ENCODE peak calls at places on chromosomes 1 and 21, in four cellular contexts. V, C, H and U are unnamed samples.

GRCh38 chr1:228860911-228861829 is 125.9 kb downstream of the RHOU start:
- DNase-seq in C (no peak), V (peak), H (no peak), U (no peak)

GRCh38 chr1:15430787-15431570 is 7.3 kb upstream of the CTRC start:
- DNase-seq in H (peak), C (peak), V (peak), U (no peak)

GRCh38 chr1:19305880-19306279 is 6.1 kb downstream of the AKR7A2 start:
- DNase-seq in V (no peak), C (no peak), H (no peak), U (no peak)

GRCh38 chr1:227729881-227730629 is 5.0 kb downstream of the JMJD4 start:
- DNase-seq in C (peak), H (peak), V (no peak), U (no peak)

GRCh38 chr1:22064751-22065402 is 12.4 kb downstream of the CDC42 start:
- DNase-seq in H (no peak), C (no peak), V (no peak), U (no peak)

GRCh38 chr1:108609483-108610066 is 49.7 kb downstream of the EEIG2 start:
- DNase-seq in C (no peak), V (no peak), H (no peak), U (no peak)

GRCh38 chr1:11051781-11052510 is 4.9 kb upstream of the MASP2 start:
- DNase-seq in V (no peak), H (no peak), C (no peak), U (no peak)

GRCh38 chr1:71490432-71490831 is 409.6 kb upstream of the ZRANB2 start:
- DNase-seq in V (no peak), H (no peak), C (no peak), U (no peak)

GRCh38 chr1:231807498-231807897 is 180.9 kb downstream of the DISC1 start:
- DNase-seq in V (no peak), C (no peak), H (no peak), U (peak)

GRCh38 chr1:62437273-62437945 is 560 bp downstream of the USP1 start:
- DNase-seq in V (peak), C (peak), H (no peak), U (no peak)

GRCh38 chr1:3014041-3014440 is 7.2 kb upstream of the ACTRT2 start:
- DNase-seq in V (no peak), H (no peak), C (no peak), U (no peak)

GRCh38 chr21:33088384-33088783 is 18.4 kb downstream of the OLIG1 start:
- DNase-seq in V (no peak), C (no peak), H (no peak), U (no peak)

GRCh38 chr1:207058878-207059867 is 6.1 kb downstream of the PFKFB2 start:
- DNase-seq in C (no peak), H (peak), V (no peak), U (no peak)

GRCh38 chr1:13699510-13699909 is 478 bp upstream of the PRDM2 start:
- DNase-seq in C (no peak), H (peak), V (no peak), U (no peak)

GRCh38 chr1:8745749-8746390 is 71.6 kb downstream of the RERE start:
- DNase-seq in C (no peak), H (no peak), V (no peak), U (no peak)

GRCh38 chr1:55836086-55836485 is 620.9 kb upstream of the USP24 start:
- DNase-seq in H (no peak), C (no peak), V (no peak), U (no peak)

GRCh38 chr1:55827350-55827749 is 612.2 kb upstream of the USP24 start:
- DNase-seq in H (no peak), C (no peak), V (no peak), U (no peak)

GRCh38 chr1:55833452-55834160 is 618.4 kb upstream of the USP24 start:
- DNase-seq in V (no peak), C (no peak), H (no peak), U (no peak)

GRCh38 chr1:55828031-55828430 is 612.9 kb upstream of the USP24 start:
- DNase-seq in V (no peak), C (no peak), H (no peak), U (no peak)

DNA sequence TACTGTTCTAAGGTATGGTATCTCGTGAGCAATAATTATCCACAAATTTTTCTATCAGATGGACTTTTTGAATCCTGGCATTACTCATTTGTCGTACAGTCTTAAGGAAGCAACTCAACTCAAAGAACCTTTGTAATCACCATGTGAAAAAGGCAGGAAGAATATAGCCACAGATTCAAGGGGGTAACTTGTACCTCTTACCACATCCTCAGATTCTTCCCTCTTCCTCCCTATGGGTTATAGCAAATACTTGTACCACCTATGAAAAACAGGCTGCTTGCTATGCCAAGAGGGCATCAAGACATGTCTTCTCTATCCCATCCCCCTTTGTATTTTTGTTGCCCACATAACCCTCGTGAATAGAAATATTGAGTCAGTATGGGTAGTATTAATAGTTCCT is 616.6 kb upstream of the USP24 start:
- DNase-seq in V (no peak), C (no peak), H (no peak), U (no peak)
- TF ChIP-seq CTCF in V (no peak), C (no peak), H (no peak), U (no peak)

GRCh38 chr1:48572134-48572533 is 100.1 kb upstream of the SPATA6 start:
- DNase-seq in C (no peak), H (no peak), V (no peak), U (no peak)

GRCh38 chr1:48568501-48568900 is 96.5 kb upstream of the SPATA6 start:
- DNase-seq in C (no peak), H (no peak), V (no peak), U (no peak)

GRCh38 chr1:48576565-48576964 is 104.6 kb upstream of the SPATA6 start:
- DNase-seq in C (no peak), H (no peak), V (no peak), U (no peak)

GRCh38 chr1:48571303-48571987 is 99.4 kb upstream of the SPATA6 start:
- DNase-seq in H (no peak), V (no peak), C (no peak), U (no peak)

DNA sequence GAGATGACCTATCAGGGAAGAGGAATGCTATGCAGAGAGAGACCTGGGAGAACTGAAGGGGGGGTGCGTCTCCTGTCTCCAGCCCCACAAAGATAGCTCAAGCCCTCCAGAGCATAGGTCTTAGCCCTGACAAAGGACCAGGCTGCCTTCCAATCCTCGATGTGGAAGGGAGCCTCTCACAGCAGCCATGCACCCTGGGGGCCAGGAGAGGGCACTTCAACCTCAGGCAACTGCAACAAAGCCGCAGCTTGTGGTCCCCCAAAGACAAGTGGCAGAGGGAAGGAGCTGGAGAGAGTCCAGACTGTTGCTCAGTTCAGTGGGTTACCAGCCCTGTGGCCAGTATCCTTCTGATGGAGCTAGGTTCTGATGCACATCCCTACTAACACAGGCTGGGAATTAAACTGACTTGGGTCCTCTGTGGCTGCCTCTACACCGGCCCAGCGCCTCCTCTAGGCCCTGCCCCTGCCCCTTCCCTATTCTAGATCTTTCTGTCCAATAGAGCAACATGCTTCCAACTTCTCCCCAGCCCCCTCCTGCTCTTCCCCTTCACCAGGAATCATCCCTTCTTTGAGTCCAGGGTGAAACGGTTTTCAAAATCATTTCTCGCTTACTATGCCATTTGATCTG is 100.7 kb upstream of the SPATA6 start:
- DNase-seq in V (peak), H (peak), C (peak), U (no peak)
- TF ChIP-seq CTCF in V (peak), H (peak), C (peak), U (peak)

DNA sequence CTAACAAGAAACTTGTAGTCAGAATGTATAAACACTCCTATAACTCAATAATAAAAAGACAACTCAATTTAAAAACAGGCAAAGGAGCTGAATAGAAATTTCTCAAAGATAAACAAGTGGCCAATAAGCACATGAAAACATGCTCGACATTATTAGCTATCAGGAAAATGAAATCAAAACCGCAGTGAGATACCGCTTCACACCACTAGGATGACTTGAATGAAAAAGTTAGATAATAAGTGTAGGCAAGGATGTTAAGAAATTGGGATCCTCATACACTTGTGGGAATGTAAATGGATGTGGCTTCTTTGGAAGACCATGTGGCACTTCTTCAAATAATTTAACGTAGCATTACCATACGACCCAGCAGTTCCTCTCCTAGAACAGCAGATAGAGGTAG is 8.9 kb downstream of the RALGPS2 start:
- DNase-seq in V (no peak), H (no peak), C (no peak), U (no peak)
- TF ChIP-seq CTCF in V (peak), H (peak), C (peak), U (no peak)

GRCh38 chr1:89736937-89737733 is 83.7 kb upstream of the LRRC8D start:
- DNase-seq in H (no peak), V (no peak), C (no peak), U (no peak)

GRCh38 chr1:89735449-89735848 is 85.4 kb upstream of the LRRC8D start:
- DNase-seq in H (no peak), V (no peak), C (no peak), U (peak)

GRCh38 chr1:89739844-89740216 is 81.0 kb upstream of the LRRC8D start:
- DNase-seq in H (no peak), C (no peak), V (no peak), U (no peak)

GRCh38 chr1:89739013-89739843 is 81.6 kb upstream of the LRRC8D start:
- DNase-seq in C (no peak), H (no peak), V (no peak), U (no peak)

DNA sequence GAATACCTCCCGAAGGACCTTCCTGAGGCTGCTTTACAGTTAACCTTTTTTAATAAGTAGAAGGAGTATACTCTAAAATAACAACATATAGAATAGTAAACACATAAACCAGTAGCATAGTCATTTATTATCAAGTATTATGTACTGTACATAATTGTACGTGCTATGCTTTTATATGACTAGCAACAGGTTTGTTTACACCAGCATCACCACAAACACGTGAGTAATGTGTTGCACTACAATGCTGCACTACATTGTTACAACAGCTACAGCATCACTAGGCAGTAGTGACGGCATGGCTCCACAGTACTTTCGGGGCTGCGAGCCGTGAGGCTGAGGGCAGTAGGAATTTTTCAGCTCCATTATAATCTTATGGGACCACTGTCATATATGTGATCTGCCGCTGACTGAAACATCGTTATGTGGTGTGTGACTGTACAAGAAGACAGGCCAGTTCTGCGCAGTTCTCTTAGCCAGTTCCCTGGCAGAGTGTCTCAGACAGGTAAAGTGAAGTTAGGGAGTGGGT is 82.8 kb upstream of the LRRC8D start:
- DNase-seq in C (no peak), V (no peak), H (no peak), U (no peak)
- TF ChIP-seq CTCF in C (no peak), V (no peak), H (no peak), U (no peak)

GRCh38 chr1:53682881-53683280 is 56.1 kb downstream of the GLIS1 start:
- DNase-seq in C (no peak), H (no peak), V (no peak), U (no peak)

GRCh38 chr1:53682369-53682685 is 56.6 kb downstream of the GLIS1 start:
- DNase-seq in H (no peak), V (no peak), C (no peak), U (no peak)

GRCh38 chr1:53684741-53685140 is 54.2 kb downstream of the GLIS1 start:
- DNase-seq in H (no peak), V (no peak), C (no peak), U (no peak)

GRCh38 chr1:53685272-53686051 is 53.5 kb downstream of the GLIS1 start:
- DNase-seq in V (no peak), C (peak), H (peak), U (no peak)

GRCh38 chr1:53683986-53684740 is 54.8 kb downstream of the GLIS1 start:
- DNase-seq in H (peak), C (no peak), V (no peak), U (no peak)
- TF ChIP-seq CTCF in H (peak), C (no peak), V (no peak), U (no peak)

GRCh38 chr1:246280551-246280950 is 226.5 kb downstream of the SMYD3 start:
- DNase-seq in C (peak), H (no peak), V (no peak), U (no peak)
- TF ChIP-seq CTCF in C (no peak), H (peak), V (no peak), U (peak)

DNA sequence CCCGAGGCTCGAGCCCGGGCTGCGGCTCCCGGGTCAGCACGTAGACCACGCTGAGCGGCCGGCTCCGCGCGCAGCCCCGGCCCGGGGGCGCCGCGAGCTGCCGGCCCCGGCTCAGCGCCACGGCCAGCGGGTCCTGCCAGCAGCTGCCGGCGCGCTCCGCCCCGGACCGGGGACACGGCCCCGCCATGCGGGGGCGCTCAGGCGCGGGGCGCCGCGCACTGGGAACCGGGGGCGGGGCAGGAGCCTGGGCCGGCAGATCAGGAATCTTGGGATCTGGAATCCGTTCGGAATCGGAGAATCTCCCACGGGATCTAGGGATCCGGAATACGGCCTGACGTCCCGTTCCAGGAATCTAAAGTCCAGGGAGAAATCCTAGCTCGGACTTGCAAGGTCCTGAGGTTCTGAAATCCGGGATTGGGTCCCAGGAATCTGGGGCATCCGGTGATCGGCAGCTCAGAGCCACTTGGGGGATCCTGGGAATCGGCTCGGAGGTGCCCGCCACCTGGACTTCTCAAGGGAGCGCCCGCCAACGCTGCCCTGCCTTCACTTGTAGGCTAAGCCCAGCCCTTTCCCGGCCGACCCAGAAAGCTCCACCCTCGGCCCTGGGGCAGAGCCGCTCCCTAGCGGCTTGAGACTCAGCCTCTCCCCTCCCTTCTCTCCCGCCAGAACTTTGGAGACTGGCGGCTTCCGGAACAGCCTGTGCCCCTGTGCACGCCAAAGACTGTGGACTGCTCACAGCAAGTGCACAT is at the start of gene MAP3K6:
- DNase-seq in H (peak), V (peak), C (peak), U (peak)
- TF ChIP-seq CTCF in H (peak), V (no peak), C (no peak), U (peak)

DNA sequence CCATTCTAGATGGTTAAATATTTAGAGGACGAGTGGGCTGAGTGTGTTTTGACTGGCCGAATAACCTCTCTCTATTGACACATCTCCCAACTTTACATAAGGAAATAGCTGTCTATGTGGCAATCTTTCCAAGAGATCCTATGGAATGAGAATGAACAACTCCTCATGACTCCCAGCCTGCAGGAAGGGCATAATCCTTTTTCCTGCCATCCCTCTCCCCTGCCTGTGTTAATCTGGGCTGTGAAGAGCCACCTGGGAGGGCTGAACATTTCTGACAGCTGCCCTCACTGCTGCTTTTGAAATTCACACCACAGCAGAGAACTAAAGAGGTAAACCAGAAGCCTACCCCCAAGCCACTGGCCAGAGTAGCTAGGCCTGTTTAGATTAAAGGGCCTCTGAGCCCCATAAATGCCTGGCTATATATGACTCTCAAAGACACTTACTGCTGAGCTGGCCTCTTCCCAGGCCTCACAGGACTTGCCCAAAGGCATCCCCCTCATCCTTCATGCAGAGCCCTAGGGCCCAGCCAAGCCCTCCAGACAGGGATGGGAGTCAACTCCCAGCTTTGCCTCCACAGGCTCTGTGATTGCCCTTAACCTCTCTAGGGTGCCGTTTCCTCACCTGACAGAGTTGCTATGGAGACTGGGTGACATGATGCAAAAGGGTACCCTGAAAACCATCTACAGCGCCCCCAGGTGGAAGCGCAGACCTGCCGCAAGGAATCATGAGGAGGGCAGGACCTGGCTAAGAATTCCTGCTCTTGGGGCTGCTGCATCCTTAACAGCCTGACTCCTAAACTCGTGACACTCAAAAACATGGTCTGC is 42.0 kb upstream of the LDLRAP1 start:
- DNase-seq in H (peak), C (peak), V (no peak), U (peak)
- TF ChIP-seq CTCF in H (peak), C (peak), V (no peak), U (no peak)